ENCODE peak calls at places on chromosomes 6 and 20, in seven cellular contexts. B is adrenal gland, W is AG10803, T is lower lobe of right lung, A is psoas muscle, G is mesothelial cell of epicardium, Y is Calu3. I is an unnamed sample.

GRCh38 chr6:107976267-107976783 is 18.3 kb upstream of the SEC63 start:
- DNase-seq in B (peak), W (no peak), T (no peak), A (no peak), G (no peak), Y (no peak), I (no peak)

GRCh38 chr20:19691125-19691524 is 66.9 kb upstream of the RIN2 start:
- DNase-seq in B (no peak), W (no peak), T (no peak), A (no peak), G (no peak), Y (no peak), I (no peak)

GRCh38 chr6:26441977-26442376 is 1.7 kb downstream of the BTN3A3 start:
- DNase-seq in B (no peak), W (no peak), T (no peak), A (no peak), G (no peak), Y (no peak), I (no peak)

GRCh38 chr6:79011940-79012339 is 66.1 kb downstream of the PHIP start:
- DNase-seq in B (no peak), W (no peak), T (no peak), A (no peak), G (no peak), Y (no peak), I (no peak)

GRCh38 chr6:135403584-135403983 is 94.0 kb downstream of the AHI1 start:
- DNase-seq in B (no peak), W (no peak), T (no peak), A (no peak), G (no peak), Y (no peak), I (no peak)

GRCh38 chr6:6320901-6321300 is 439 bp upstream of the F13A1 start:
- DNase-seq in B (no peak), W (peak), T (no peak), A (no peak), G (no peak), Y (no peak), I (no peak)

GRCh38 chr6:22363166-22363965 is 66.5 kb upstream of the PRL start:
- DNase-seq in B (no peak), W (no peak), T (no peak), A (no peak), G (no peak), Y (no peak), I (no peak)

GRCh38 chr6:11830105-11830504 is 51.5 kb upstream of the ADTRP start:
- DNase-seq in B (no peak), W (no peak), T (no peak), A (no peak), G (no peak), Y (no peak), I (no peak)

GRCh38 chr20:33262658-33263065 is 20.4 kb upstream of the BPIFB1 start:
- DNase-seq in B (peak), W (peak), T (no peak), A (no peak), G (peak), Y (peak), I (no peak)

GRCh38 chr6:64012351-64013060 is 376.9 kb downstream of the PHF3 start:
- DNase-seq in B (no peak), W (peak), T (no peak), A (no peak), G (no peak), Y (peak), I (no peak)

GRCh38 chr20:50260480-50261221 is 70.0 kb downstream of the CEBPB start:
- DNase-seq in B (no peak), W (no peak), T (peak), A (peak), G (no peak), Y (no peak), I (peak)

GRCh38 chr20:50305636-50306477 is 115.2 kb downstream of the CEBPB start:
- DNase-seq in B (peak), W (peak), T (no peak), A (peak), G (no peak), Y (no peak), I (no peak)

GRCh38 chr20:48739395-48740268 is 88.2 kb downstream of the PREX1 start:
- DNase-seq in B (no peak), W (peak), T (no peak), A (no peak), G (no peak), Y (no peak), I (no peak)

GRCh38 chr6:127121637-127121960 is 3.1 kb downstream of the RSPO3 start:
- DNase-seq in B (no peak), W (no peak), T (no peak), A (no peak), G (no peak), Y (no peak), I (no peak)
- TF ChIP-seq CTCF in B (no peak), W (no peak), T (no peak), A (no peak), G (no peak), Y (no peak), I (peak)

GRCh38 chr20:14860410-14860814 is 523.0 kb upstream of the FLRT3 start:
- DNase-seq in B (no peak), W (no peak), T (no peak), A (no peak), G (no peak), Y (no peak), I (no peak)
- TF ChIP-seq CTCF in B (no peak), W (no peak), T (no peak), A (no peak), G (no peak), Y (no peak), I (no peak)

GRCh38 chr20:8862092-8862491 is 206.8 kb upstream of the PLCB4 start:
- DNase-seq in B (no peak), W (no peak), T (no peak), A (no peak), G (no peak), Y (no peak), I (no peak)

GRCh38 chr20:8870652-8871051 is 198.2 kb upstream of the PLCB4 start:
- DNase-seq in B (no peak), W (no peak), T (no peak), A (no peak), G (no peak), Y (no peak), I (no peak)

GRCh38 chr20:8867346-8867745 is 201.5 kb upstream of the PLCB4 start:
- DNase-seq in B (no peak), W (no peak), T (no peak), A (no peak), G (no peak), Y (peak), I (no peak)

GRCh38 chr20:8860011-8860495 is 208.8 kb upstream of the PLCB4 start:
- DNase-seq in B (no peak), W (peak), T (no peak), A (no peak), G (no peak), Y (no peak), I (no peak)

GRCh38 chr20:8865636-8866035 is 203.3 kb upstream of the PLCB4 start:
- DNase-seq in B (no peak), W (no peak), T (no peak), A (no peak), G (no peak), Y (no peak), I (no peak)
- TF ChIP-seq CTCF in B (no peak), W (no peak), T (no peak), A (no peak), G (no peak), Y (no peak), I (no peak)

DNA sequence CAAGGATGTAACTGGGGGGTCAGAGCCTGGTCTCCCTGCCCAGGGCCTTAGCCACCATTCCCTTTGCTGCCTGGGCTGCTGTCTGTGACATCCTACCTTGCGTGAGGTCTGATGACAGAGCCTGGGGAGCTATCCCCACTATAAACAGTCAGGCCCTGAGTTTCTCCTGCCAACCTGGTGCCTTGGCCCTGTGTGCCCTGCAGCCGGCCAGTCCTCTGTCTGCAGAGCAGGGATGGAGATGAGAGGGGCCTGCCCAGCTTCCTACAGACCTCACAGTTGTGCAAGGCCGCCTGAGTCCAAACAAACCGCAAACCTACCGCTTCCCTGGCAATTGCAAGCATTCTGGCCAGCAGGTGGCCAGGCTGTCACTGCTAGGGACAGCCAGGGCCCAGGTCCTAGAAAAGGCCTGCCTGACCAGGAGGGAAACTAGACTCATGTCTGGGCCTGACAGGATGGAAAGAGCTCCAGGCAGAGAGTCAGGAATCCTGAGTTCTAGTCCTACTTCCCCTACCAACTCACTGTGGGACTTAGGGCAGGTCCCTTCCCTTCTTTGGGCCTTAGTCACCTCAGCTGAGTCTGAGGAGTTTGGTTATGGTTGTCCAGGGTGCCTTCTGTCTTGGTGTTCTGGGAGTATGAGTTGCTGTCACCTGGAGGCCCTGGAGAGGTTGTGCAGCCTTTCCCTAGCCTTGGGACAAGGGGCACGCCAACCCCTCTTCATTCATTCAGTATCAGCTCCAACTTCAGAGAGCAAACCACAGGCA is 86.2 kb downstream of the VEGFA start:
- DNase-seq in B (peak), W (peak), T (peak), A (peak), G (no peak), Y (peak), I (peak)
- TF ChIP-seq CTCF in B (peak), W (peak), T (peak), A (peak), G (peak), Y (peak), I (peak)

GRCh38 chr20:35328689-35329088 is 36.5 kb upstream of the FAM83C start:
- DNase-seq in B (no peak), W (no peak), T (no peak), A (no peak), G (no peak), Y (no peak), I (no peak)

GRCh38 chr20:35326732-35327073 is 34.5 kb upstream of the FAM83C start:
- DNase-seq in B (no peak), W (no peak), T (no peak), A (no peak), G (no peak), Y (no peak), I (no peak)

GRCh38 chr20:35328095-35328685 is 36.0 kb upstream of the FAM83C start:
- DNase-seq in B (no peak), W (no peak), T (no peak), A (no peak), G (no peak), Y (no peak), I (no peak)

GRCh38 chr20:35327074-35327976 is 35.1 kb upstream of the FAM83C start:
- DNase-seq in B (peak), W (no peak), T (no peak), A (no peak), G (no peak), Y (peak), I (no peak)

GRCh38 chr20:35329435-35330139 is 37.4 kb upstream of the FAM83C start:
- DNase-seq in B (peak), W (peak), T (no peak), A (peak), G (no peak), Y (peak), I (no peak)
- TF ChIP-seq CTCF in B (no peak), W (peak), T (peak), A (peak), G (no peak), Y (peak), I (peak)

I was measured in CD14-positive monocyte.